ENCODE peak calls at places on chromosomes 12 and 14, in six cellular contexts. M is SK-N-SH, Y is GM23338, U is neural progenitor cell, N is PC-3, X is PC-9. R is an unnamed sample. For H3F3A, the result is how much of the 10 kb centered on the place peaks cover.

GRCh38 chr12:28710882-28711281 is 438.2 kb upstream of the FAR2 start:
- DNase-seq in M (no peak), Y (no peak), U (no peak), N (peak), X (no peak), R (peak)

GRCh38 chr12:8594072-8594471 is 18.6 kb downstream of the AICDA start:
- DNase-seq in M (no peak), Y (peak), U (no peak), N (no peak), X (no peak), R (no peak)

GRCh38 chr12:121465921-121466799 is 66.2 kb downstream of the RNF34 start:
- DNase-seq in M (peak), Y (peak), U (peak), N (peak), X (no peak), R (peak)

GRCh38 chr12:69575346-69575745 is 9.9 kb upstream of the CCT2 start:
- DNase-seq in M (no peak), Y (no peak), U (no peak), N (no peak), X (no peak), R (peak)

GRCh38 chr12:103840399-103840880 is 594 bp downstream of the NT5DC3 start:
- DNase-seq in M (peak), Y (no peak), U (no peak), N (peak), X (no peak), R (peak)

GRCh38 chr14:99757331-99758070 is 35.7 kb upstream of the EML1 start:
- DNase-seq in M (no peak), Y (no peak), U (no peak), N (peak), X (peak), R (peak)

GRCh38 chr14:74973003-74973614 is 17.7 kb upstream of the PGF start:
- DNase-seq in M (peak), Y (no peak), U (no peak), N (no peak), X (no peak), R (no peak)

GRCh38 chr14:33871394-33871793 is 79.5 kb downstream of the EGLN3 start:
- DNase-seq in M (no peak), Y (peak), U (no peak), N (no peak), X (no peak), R (no peak)

GRCh38 chr14:68444449-68445168 is 348.3 kb downstream of the ZFP36L1 start:
- DNase-seq in M (no peak), Y (no peak), U (no peak), N (peak), X (no peak), R (peak)

GRCh38 chr14:54529811-54530210 is 20.1 kb downstream of the CGRRF1 start:
- DNase-seq in M (no peak), Y (no peak), U (no peak), N (peak), X (no peak), R (peak)

GRCh38 chr12:52081263-52081733 is 1.8 kb downstream of the SMIM41 start:
- DNase-seq in M (peak), Y (no peak), U (peak), N (no peak), X (no peak), R (no peak)

GRCh38 chr12:6778212-6778570 is 5.9 kb downstream of the LAG3 start:
- DNase-seq in M (no peak), Y (peak), U (peak), N (no peak), X (no peak), R (peak)

GRCh38 chr12:123063535-123063934 is 83.1 kb downstream of the ARL6IP4 start:
- DNase-seq in M (peak), Y (peak), U (peak), N (peak), X (no peak), R (peak)

GRCh38 chr12:32846053-32846452 is 50.5 kb downstream of the PKP2 start:
- DNase-seq in M (no peak), Y (no peak), U (no peak), N (no peak), X (no peak), R (no peak)

GRCh38 chr12:128164533-128164932 is 102.4 kb upstream of the TMEM132C start:
- DNase-seq in M (no peak), Y (no peak), U (no peak), N (no peak), X (no peak), R (no peak)

GRCh38 chr12:51970904-51971646 is 19.6 kb downstream of the ACVR1B start:
- DNase-seq in M (peak), Y (peak), U (peak), N (peak), X (no peak), R (peak)

GRCh38 chr12:68364893-68365725 is 32.9 kb upstream of the MDM1 start:
- DNase-seq in M (no peak), Y (peak), U (peak), N (peak), X (peak), R (peak)

GRCh38 chr12:115337693-115338543 is 653.9 kb upstream of the TBX3 start:
- DNase-seq in M (no peak), Y (peak), U (no peak), N (peak), X (peak), R (peak)

GRCh38 chr12:613996-614726 is 49.1 kb downstream of the NINJ2 start:
- DNase-seq in M (peak), Y (peak), U (peak), N (no peak), X (peak), R (peak)

GRCh38 chr14:88895116-88895515 is 70.7 kb downstream of the TTC8 start:
- DNase-seq in M (no peak), Y (no peak), U (no peak), N (peak), X (peak), R (peak)

GRCh38 chr14:75927564-75928087 is 54.2 kb downstream of the TGFB3 start:
- DNase-seq in M (no peak), Y (no peak), U (no peak), N (no peak), X (no peak), R (no peak)

GRCh38 chr14:97301931-97302559 is 504.9 kb downstream of the VRK1 start:
- DNase-seq in M (no peak), Y (peak), U (peak), N (no peak), X (no peak), R (no peak)

GRCh38 chr12:31035226-31035625 is 38.4 kb upstream of the DDX11 start:
- DNase-seq in M (no peak), Y (no peak), U (no peak), N (no peak), X (no peak), R (peak)

GRCh38 chr12:92007787-92008186 is 137.9 kb downstream of the BTG1 start:
- DNase-seq in M (no peak), Y (peak), U (peak), N (no peak), X (no peak), R (no peak)

GRCh38 chr14:50021261-50021660 is 95.1 kb downstream of the VCPKMT start:
- DNase-seq in M (no peak), Y (no peak), U (no peak), N (no peak), X (no peak), R (no peak)

GRCh38 chr12:115443351-115443938 is 759.5 kb upstream of the TBX3 start:
- DNase-seq in M (no peak), Y (no peak), U (no peak), N (no peak), X (peak), R (no peak)

GRCh38 chr14:100371773-100372172 is 48.6 kb downstream of the SLC25A47 start:
- DNase-seq in M (no peak), Y (peak), U (peak), N (no peak), X (no peak), R (no peak)

GRCh38 chr12:64551676-64552075 is 58.6 kb upstream of the RASSF3 start:
- DNase-seq in M (no peak), Y (no peak), U (no peak), N (no peak), X (no peak), R (peak)

GRCh38 chr12:57118711-57119271 is 7.6 kb upstream of the STAT6 start:
- DNase-seq in M (no peak), Y (no peak), U (no peak), N (peak), X (no peak), R (peak)

GRCh38 chr12:64890873-64891468 is 66.5 kb downstream of the TBC1D30 start:
- DNase-seq in M (peak), Y (peak), U (peak), N (peak), X (peak), R (peak)

GRCh38 chr14:68495638-68496114 is 297.2 kb downstream of the ZFP36L1 start:
- DNase-seq in M (no peak), Y (no peak), U (no peak), N (no peak), X (no peak), R (no peak)

GRCh38 chr14:102776761-102777710 is at the start of gene TRAF3:
- DNase-seq in M (peak), Y (peak), U (peak), N (peak), X (no peak), R (peak)

GRCh38 chr14:51869426-51870113 is 9.2 kb downstream of the GNG2 start:
- DNase-seq in M (no peak), Y (no peak), U (no peak), N (no peak), X (no peak), R (no peak)

GRCh38 chr12:44847888-44848770 is 28.0 kb downstream of the NELL2 start:
- DNase-seq in M (no peak), Y (no peak), U (no peak), N (no peak), X (no peak), R (no peak)

GRCh38 chr12:19236656-19237055 is 107.1 kb downstream of the PLEKHA5 start:
- DNase-seq in M (no peak), Y (no peak), U (no peak), N (no peak), X (no peak), R (peak)

GRCh38 chr12:15931590-15932053 is 20.5 kb downstream of the DERA start:
- DNase-seq in M (no peak), Y (peak), U (no peak), N (peak), X (no peak), R (peak)

GRCh38 chr12:53624956-53625355 is 1.2 kb downstream of the ATF7 start:
- DNase-seq in M (no peak), Y (no peak), U (no peak), N (no peak), X (no peak), R (peak)

GRCh38 chr12:128657378-128657777 is 166.4 kb downstream of the SLC15A4 start:
- DNase-seq in M (no peak), Y (no peak), U (no peak), N (no peak), X (no peak), R (no peak)

DNA sequence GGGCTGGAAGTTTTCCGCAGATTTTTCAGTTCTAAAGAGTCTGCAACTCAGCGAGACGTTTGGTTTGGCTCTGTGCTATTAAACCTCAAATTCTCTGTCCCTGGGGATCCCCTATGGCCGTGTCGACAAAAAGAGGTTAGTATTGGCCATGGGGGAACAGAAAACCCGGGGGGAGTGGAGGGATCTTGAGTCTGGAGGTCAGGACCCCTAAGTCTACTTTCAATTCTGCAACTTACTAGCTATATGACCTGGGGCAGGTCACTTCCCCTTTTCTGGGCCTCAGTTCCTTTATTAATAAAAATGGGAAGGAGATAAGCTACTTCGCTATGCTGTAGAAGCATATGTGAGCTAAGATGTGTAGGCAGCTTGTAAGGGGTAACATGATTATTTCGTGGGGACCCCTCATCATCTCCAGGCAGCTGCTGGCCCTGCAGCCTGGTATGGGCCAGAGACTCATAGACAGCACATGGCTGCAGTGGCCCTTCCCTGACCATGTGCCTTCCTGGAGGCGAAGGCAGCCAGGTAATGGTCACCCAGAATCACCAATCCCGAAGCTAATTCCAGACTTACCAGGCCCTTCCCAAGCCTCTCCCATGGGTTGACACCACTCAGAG is 8.6 kb downstream of the ASB2 start:
- DNase-seq in M (no peak), Y (no peak), U (no peak), N (no peak), X (no peak), R (no peak)
- H3F3A ChIP-seq in M (under half), Y (under half), U (under half), N (under half), X (under half), R (under half)

GRCh38 chr12:75877588-75878381 is 153.8 kb downstream of the PHLDA1 start:
- DNase-seq in M (no peak), Y (no peak), U (no peak), N (no peak), X (no peak), R (peak)
- H3K4me3 ChIP-seq in M (no peak), Y (no peak), U (no peak), N (no peak), X (no peak), R (no peak)

GRCh38 chr12:26122681-26123481 is 2.0 kb downstream of the BHLHE41 start:
- DNase-seq in M (peak), Y (peak), U (peak), N (peak), X (peak), R (peak)

GRCh38 chr12:26121841-26122680 is 2.8 kb downstream of the BHLHE41 start:
- DNase-seq in M (peak), Y (peak), U (peak), N (peak), X (no peak), R (peak)

GRCh38 chr12:26120561-26121274 is 4.1 kb downstream of the BHLHE41 start:
- DNase-seq in M (no peak), Y (no peak), U (no peak), N (peak), X (no peak), R (peak)

GRCh38 chr12:26119391-26119981 is 5.4 kb downstream of the BHLHE41 start:
- DNase-seq in M (peak), Y (peak), U (peak), N (peak), X (peak), R (peak)

GRCh38 chr12:26121323-26121740 is 3.5 kb downstream of the BHLHE41 start:
- DNase-seq in M (no peak), Y (peak), U (peak), N (peak), X (no peak), R (no peak)
- H3F3A ChIP-seq in M (under half), Y (under half), U (half or more), N (under half), X (half or more), R (under half)

GRCh38 chr12:95337176-95337575 is 119.6 kb downstream of the VEZT start:
- DNase-seq in M (no peak), Y (no peak), U (no peak), N (no peak), X (no peak), R (peak)

GRCh38 chr12:95336387-95337067 is 118.9 kb downstream of the VEZT start:
- DNase-seq in M (peak), Y (peak), U (peak), N (peak), X (peak), R (peak)

GRCh38 chr12:95339086-95339788 is 121.6 kb downstream of the VEZT start:
- DNase-seq in M (no peak), Y (no peak), U (no peak), N (peak), X (no peak), R (peak)

DNA sequence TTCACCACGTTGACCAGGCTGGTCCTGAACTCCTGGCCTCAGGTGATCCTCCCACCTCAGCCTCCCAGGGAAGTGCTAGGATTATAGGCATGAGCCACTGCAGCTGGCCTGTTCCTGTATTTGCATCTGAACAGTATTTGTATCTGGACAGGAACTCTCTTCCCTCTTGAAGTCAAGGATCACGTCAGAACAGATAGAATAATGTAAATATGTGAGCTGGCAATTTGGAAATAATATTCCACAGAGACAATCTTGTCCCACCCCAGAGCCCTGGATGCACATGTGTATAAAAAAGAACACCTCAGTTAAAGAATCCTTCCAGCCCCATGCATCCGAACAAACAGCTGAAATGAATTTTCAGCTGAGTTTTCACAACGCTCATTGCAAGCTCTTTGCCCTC is 118.3 kb downstream of the VEZT start:
- DNase-seq in M (no peak), Y (no peak), U (no peak), N (peak), X (no peak), R (no peak)
- H3K4me3 ChIP-seq in M (peak), Y (no peak), U (no peak), N (peak), X (no peak), R (peak)

GRCh38 chr12:71691504-71692129 is 5.7 kb downstream of the TMEM19 start:
- DNase-seq in M (no peak), Y (no peak), U (no peak), N (no peak), X (no peak), R (no peak)
- H3F3A ChIP-seq in M (under half), Y (under half), U (under half), N (under half), X (under half), R (under half)

GRCh38 chr14:104968541-104969401 is 9.4 kb downstream of the AHNAK2 start:
- DNase-seq in M (peak), Y (no peak), U (peak), N (peak), X (no peak), R (peak)

GRCh38 chr14:104968153-104968527 is 10.0 kb downstream of the AHNAK2 start:
- DNase-seq in M (peak), Y (peak), U (peak), N (peak), X (no peak), R (peak)

GRCh38 chr14:104970231-104971068 is 7.7 kb downstream of the AHNAK2 start:
- DNase-seq in M (no peak), Y (peak), U (peak), N (peak), X (peak), R (peak)

GRCh38 chr14:104971447-104972240 is 6.5 kb downstream of the AHNAK2 start:
- DNase-seq in M (no peak), Y (no peak), U (no peak), N (no peak), X (no peak), R (no peak)

GRCh38 chr14:104969741-104970230 is 8.4 kb downstream of the AHNAK2 start:
- DNase-seq in M (no peak), Y (no peak), U (no peak), N (no peak), X (no peak), R (no peak)
- H3K4me3 ChIP-seq in M (peak), Y (no peak), U (no peak), N (peak), X (peak), R (peak)

DNA sequence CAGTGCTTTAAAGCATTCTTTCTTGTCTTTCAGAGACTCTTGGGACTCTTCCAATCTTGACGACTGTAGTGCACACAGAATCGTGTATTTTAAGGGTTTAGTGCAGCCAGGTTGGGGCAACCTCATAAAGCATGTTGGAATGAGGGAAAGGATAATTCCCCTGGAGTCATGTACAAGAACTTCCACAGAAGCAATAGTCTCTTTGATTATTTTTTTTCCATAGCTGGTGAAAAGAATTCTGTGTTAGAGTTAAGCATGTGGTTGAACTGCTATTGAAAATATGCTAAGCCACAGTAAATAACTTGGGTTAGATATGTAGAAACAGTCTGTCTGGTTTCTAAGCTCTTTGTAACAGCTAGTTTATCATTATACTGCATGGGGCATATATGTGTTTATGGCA is 246.8 kb upstream of the DAAM1 start:
- DNase-seq in M (no peak), Y (no peak), U (no peak), N (no peak), X (no peak), R (no peak)
- H3F3A ChIP-seq in M (under half), Y (under half), U (under half), N (under half), X (under half), R (under half)

DNA sequence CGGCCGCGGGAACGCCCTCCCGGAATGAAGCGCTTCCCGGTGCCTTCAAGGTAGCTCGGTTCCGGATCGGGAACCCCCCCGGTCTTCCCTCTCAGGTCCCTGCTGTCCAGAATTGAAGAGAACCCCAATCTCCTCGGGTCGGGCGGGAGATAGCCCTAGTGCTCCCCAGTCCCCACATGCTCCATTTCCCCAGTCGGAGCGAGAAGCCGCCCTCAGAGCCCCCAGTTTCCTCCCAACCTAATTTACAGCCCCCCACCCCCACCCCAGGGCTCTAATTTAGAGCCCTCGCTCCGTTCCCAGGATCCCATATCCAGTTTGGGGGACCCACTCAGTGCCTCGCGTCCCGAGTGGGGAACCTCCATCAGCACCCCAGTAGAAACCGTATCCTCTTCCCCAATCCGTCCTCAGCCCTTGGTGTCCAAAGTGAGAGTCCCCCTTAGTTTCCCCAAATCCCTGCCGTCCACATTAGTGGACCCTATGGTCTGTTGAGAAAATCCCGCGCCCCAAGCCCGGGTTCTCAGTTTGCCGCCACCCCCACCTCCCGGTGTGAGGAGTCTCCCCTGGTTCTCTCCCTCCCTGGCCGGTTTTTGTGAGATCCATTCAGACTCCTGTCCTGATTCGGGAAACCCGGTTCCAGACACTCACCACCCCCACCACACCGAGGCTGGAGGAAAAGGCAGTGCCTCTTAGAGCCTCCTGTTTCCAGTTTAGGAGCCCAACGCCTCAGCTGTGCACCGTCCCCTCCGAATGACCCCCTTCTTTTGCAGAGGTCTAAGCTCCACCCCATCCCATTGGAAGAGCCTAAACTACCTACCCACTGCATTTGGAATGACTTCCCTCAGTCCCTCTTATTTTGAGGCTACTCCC is 745 bp upstream of the MSI1 start:
- DNase-seq in M (no peak), Y (peak), U (peak), N (no peak), X (no peak), R (no peak)
- H3K4me3 ChIP-seq in M (peak), Y (peak), U (peak), N (no peak), X (no peak), R (no peak)